ENCODE peak calls at places on chromosomes 2 and 18, in five cellular contexts. One of them, this sample, is unnamed. For H3F3A, the result is how much of the 10 kb centered on the place peaks cover.

GRCh38 chr2:135963841-135964240 is 21.6 kb downstream of the DARS1 start:
- DNase-seq in neural progenitor cell: no peak
- DNase-seq in GM23338: no peak
- DNase-seq in GM23248: no peak
- DNase-seq in MM.1S: no peak
- DNase-seq in this sample: no peak

GRCh38 chr18:2893056-2893455 is 46.2 kb downstream of the EMILIN2 start:
- DNase-seq in neural progenitor cell: no peak
- DNase-seq in GM23338: no peak
- DNase-seq in GM23248: no peak
- DNase-seq in MM.1S: no peak
- DNase-seq in this sample: no peak

GRCh38 chr18:79922971-79923411 is 28.5 kb downstream of the SLC66A2 start:
- DNase-seq in neural progenitor cell: no peak
- DNase-seq in GM23338: no peak
- DNase-seq in GM23248: no peak
- DNase-seq in MM.1S: no peak
- DNase-seq in this sample: no peak

GRCh38 chr2:3291113-3291512 is 86.5 kb downstream of the EIPR1 start:
- DNase-seq in neural progenitor cell: no peak
- DNase-seq in GM23338: no peak
- DNase-seq in GM23248: no peak
- DNase-seq in MM.1S: no peak
- DNase-seq in this sample: no peak

GRCh38 chr2:126886906-126887280 is 11.8 kb upstream of the TEX51 start:
- DNase-seq in neural progenitor cell: no peak
- DNase-seq in GM23338: no peak
- DNase-seq in GM23248: no peak
- DNase-seq in MM.1S: no peak
- DNase-seq in this sample: no peak

GRCh38 chr18:45755936-45756335 is 32.0 kb downstream of the SLC14A1 start:
- DNase-seq in neural progenitor cell: no peak
- DNase-seq in GM23338: no peak
- DNase-seq in GM23248: peak
- DNase-seq in MM.1S: no peak
- DNase-seq in this sample: no peak

GRCh38 chr2:76464310-76464709 is 753.6 kb upstream of the GCFC2 start:
- DNase-seq in neural progenitor cell: no peak
- DNase-seq in GM23338: no peak
- DNase-seq in GM23248: no peak
- DNase-seq in MM.1S: no peak
- DNase-seq in this sample: no peak

GRCh38 chr2:187338679-187339121 is 109.4 kb downstream of the CALCRL start:
- DNase-seq in neural progenitor cell: peak
- DNase-seq in GM23338: peak
- DNase-seq in GM23248: no peak
- DNase-seq in MM.1S: no peak
- DNase-seq in this sample: peak

GRCh38 chr2:225326969-225327368 is 72.5 kb upstream of the NYAP2 start:
- DNase-seq in neural progenitor cell: peak
- DNase-seq in GM23338: no peak
- DNase-seq in GM23248: no peak
- DNase-seq in MM.1S: no peak
- DNase-seq in this sample: no peak

GRCh38 chr2:239319261-239319661 is 81.6 kb downstream of the HDAC4 start:
- DNase-seq in neural progenitor cell: no peak
- DNase-seq in GM23338: no peak
- DNase-seq in GM23248: peak
- DNase-seq in MM.1S: peak
- DNase-seq in this sample: no peak

GRCh38 chr2:157318884-157319283 is 6.7 kb downstream of the ERMN start:
- DNase-seq in neural progenitor cell: no peak
- DNase-seq in GM23338: no peak
- DNase-seq in GM23248: no peak
- DNase-seq in MM.1S: no peak
- DNase-seq in this sample: no peak

GRCh38 chr2:174717916-174718315 is 46.4 kb downstream of the CHRNA1 start:
- DNase-seq in neural progenitor cell: no peak
- DNase-seq in GM23338: no peak
- DNase-seq in GM23248: no peak
- DNase-seq in MM.1S: no peak
- DNase-seq in this sample: no peak

GRCh38 chr18:53534203-53534602 is 690.3 kb downstream of the MBD2 start:
- DNase-seq in neural progenitor cell: no peak
- DNase-seq in GM23338: no peak
- DNase-seq in GM23248: no peak
- DNase-seq in MM.1S: peak
- DNase-seq in this sample: no peak

GRCh38 chr2:173205375-173205774 is 129.7 kb downstream of the MAP3K20 start:
- DNase-seq in neural progenitor cell: no peak
- DNase-seq in GM23338: no peak
- DNase-seq in GM23248: peak
- DNase-seq in MM.1S: no peak
- DNase-seq in this sample: no peak

GRCh38 chr2:146764301-146764700 is 1080.5 kb upstream of the ACVR2A start:
- DNase-seq in neural progenitor cell: no peak
- DNase-seq in GM23338: no peak
- DNase-seq in GM23248: peak
- DNase-seq in MM.1S: no peak
- DNase-seq in this sample: no peak

GRCh38 chr2:33365264-33365663 is 111.2 kb upstream of the RASGRP3 start:
- DNase-seq in neural progenitor cell: no peak
- DNase-seq in GM23338: no peak
- DNase-seq in GM23248: no peak
- DNase-seq in MM.1S: no peak
- DNase-seq in this sample: no peak

GRCh38 chr18:37575646-37576045 is 10.0 kb upstream of the CELF4 start:
- DNase-seq in neural progenitor cell: no peak
- DNase-seq in GM23338: no peak
- DNase-seq in GM23248: no peak
- DNase-seq in MM.1S: no peak
- DNase-seq in this sample: no peak

GRCh38 chr18:22159014-22159413 is 10.4 kb upstream of the GATA6 start:
- DNase-seq in neural progenitor cell: no peak
- DNase-seq in GM23338: no peak
- DNase-seq in GM23248: no peak
- DNase-seq in MM.1S: no peak
- DNase-seq in this sample: no peak

GRCh38 chr2:74551942-74552913 is 1.5 kb downstream of the LOXL3 start:
- DNase-seq in neural progenitor cell: no peak
- DNase-seq in GM23338: no peak
- DNase-seq in GM23248: peak
- DNase-seq in MM.1S: no peak
- DNase-seq in this sample: no peak

GRCh38 chr2:200603972-200604371 is 18.2 kb downstream of the AOX1 start:
- DNase-seq in neural progenitor cell: no peak
- DNase-seq in GM23338: no peak
- DNase-seq in GM23248: peak
- DNase-seq in MM.1S: no peak
- DNase-seq in this sample: no peak

GRCh38 chr2:241680827-241681599 is 5.6 kb downstream of the DTYMK start:
- DNase-seq in neural progenitor cell: no peak
- DNase-seq in GM23338: no peak
- DNase-seq in GM23248: peak
- DNase-seq in MM.1S: no peak
- DNase-seq in this sample: no peak

GRCh38 chr2:24740142-24740541 is 53.0 kb downstream of the PTRHD1 start:
- DNase-seq in neural progenitor cell: no peak
- DNase-seq in GM23338: no peak
- DNase-seq in GM23248: no peak
- DNase-seq in MM.1S: no peak
- DNase-seq in this sample: no peak

GRCh38 chr18:26468931-26469340 is 79.4 kb downstream of the KCTD1 start:
- DNase-seq in neural progenitor cell: peak
- DNase-seq in GM23338: peak
- DNase-seq in GM23248: no peak
- DNase-seq in MM.1S: no peak
- DNase-seq in this sample: peak

GRCh38 chr2:47805850-47806249 is 22.9 kb downstream of the MSH6 start:
- DNase-seq in neural progenitor cell: no peak
- DNase-seq in GM23338: no peak
- DNase-seq in GM23248: no peak
- DNase-seq in MM.1S: no peak
- DNase-seq in this sample: no peak
- H3F3A ChIP-seq in neural progenitor cell: half or more
- H3F3A ChIP-seq in GM23338: under half
- H3F3A ChIP-seq in GM23248: half or more
- H3F3A ChIP-seq in MM.1S: under half
- H3F3A ChIP-seq in this sample: under half

GRCh38 chr2:237486334-237486818 is 675 bp upstream of the MLPH start:
- DNase-seq in neural progenitor cell: peak
- DNase-seq in GM23338: peak
- DNase-seq in GM23248: peak
- DNase-seq in MM.1S: no peak
- DNase-seq in this sample: no peak
- H3F3A ChIP-seq in neural progenitor cell: under half
- H3F3A ChIP-seq in GM23338: under half
- H3F3A ChIP-seq in GM23248: under half
- H3F3A ChIP-seq in MM.1S: under half
- H3F3A ChIP-seq in this sample: under half

GRCh38 chr18:48837676-48838075 is 113.1 kb downstream of the SMAD7 start:
- DNase-seq in neural progenitor cell: no peak
- DNase-seq in GM23338: no peak
- DNase-seq in GM23248: no peak
- DNase-seq in MM.1S: no peak
- DNase-seq in this sample: no peak
- H3F3A ChIP-seq in neural progenitor cell: under half
- H3F3A ChIP-seq in GM23338: under half
- H3F3A ChIP-seq in GM23248: under half
- H3F3A ChIP-seq in MM.1S: under half
- H3F3A ChIP-seq in this sample: under half

DNA sequence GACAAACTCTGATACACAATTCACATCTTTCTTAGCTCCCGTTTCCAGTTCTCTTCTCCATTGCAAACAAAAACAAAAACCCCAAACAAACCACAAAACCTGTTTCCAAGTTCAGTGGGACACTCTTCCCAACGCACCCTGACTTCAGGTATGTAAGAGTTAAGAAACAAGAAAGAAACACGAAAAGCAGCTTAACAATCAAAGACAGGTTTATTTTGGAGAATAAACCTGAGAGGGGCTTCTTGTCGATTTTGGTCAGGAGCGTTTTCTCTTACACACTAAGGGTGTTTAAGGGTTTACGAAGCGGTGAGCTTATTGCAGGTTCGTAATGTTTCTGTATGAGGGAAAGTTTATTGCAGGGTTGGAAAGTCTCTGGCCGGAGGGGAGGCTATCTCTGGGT is 905 bp upstream of the ATG16L1 start:
- DNase-seq in neural progenitor cell: no peak
- DNase-seq in GM23338: no peak
- DNase-seq in GM23248: no peak
- DNase-seq in MM.1S: no peak
- DNase-seq in this sample: no peak
- H3F3A ChIP-seq in neural progenitor cell: under half
- H3F3A ChIP-seq in GM23338: under half
- H3F3A ChIP-seq in GM23248: under half
- H3F3A ChIP-seq in MM.1S: under half
- H3F3A ChIP-seq in this sample: under half

GRCh38 chr2:217372794-217373193 is 512.9 kb upstream of the TNP1 start:
- DNase-seq in neural progenitor cell: no peak
- DNase-seq in GM23338: no peak
- DNase-seq in GM23248: no peak
- DNase-seq in MM.1S: no peak
- DNase-seq in this sample: peak
- H3F3A ChIP-seq in neural progenitor cell: under half
- H3F3A ChIP-seq in GM23338: under half
- H3F3A ChIP-seq in GM23248: under half
- H3F3A ChIP-seq in MM.1S: under half
- H3F3A ChIP-seq in this sample: under half

GRCh38 chr2:28526733-28527132 is 30.9 kb downstream of the PLB1 start:
- DNase-seq in neural progenitor cell: no peak
- DNase-seq in GM23338: no peak
- DNase-seq in GM23248: no peak
- DNase-seq in MM.1S: no peak
- DNase-seq in this sample: no peak

GRCh38 chr2:28530785-28531184 is 34.9 kb downstream of the PLB1 start:
- DNase-seq in neural progenitor cell: no peak
- DNase-seq in GM23338: no peak
- DNase-seq in GM23248: no peak
- DNase-seq in MM.1S: no peak
- DNase-seq in this sample: no peak

GRCh38 chr2:28527196-28527595 is 31.3 kb downstream of the PLB1 start:
- DNase-seq in neural progenitor cell: no peak
- DNase-seq in GM23338: peak
- DNase-seq in GM23248: no peak
- DNase-seq in MM.1S: no peak
- DNase-seq in this sample: no peak

GRCh38 chr2:28525481-28525880 is 29.6 kb downstream of the PLB1 start:
- DNase-seq in neural progenitor cell: no peak
- DNase-seq in GM23338: no peak
- DNase-seq in GM23248: no peak
- DNase-seq in MM.1S: no peak
- DNase-seq in this sample: no peak

DNA sequence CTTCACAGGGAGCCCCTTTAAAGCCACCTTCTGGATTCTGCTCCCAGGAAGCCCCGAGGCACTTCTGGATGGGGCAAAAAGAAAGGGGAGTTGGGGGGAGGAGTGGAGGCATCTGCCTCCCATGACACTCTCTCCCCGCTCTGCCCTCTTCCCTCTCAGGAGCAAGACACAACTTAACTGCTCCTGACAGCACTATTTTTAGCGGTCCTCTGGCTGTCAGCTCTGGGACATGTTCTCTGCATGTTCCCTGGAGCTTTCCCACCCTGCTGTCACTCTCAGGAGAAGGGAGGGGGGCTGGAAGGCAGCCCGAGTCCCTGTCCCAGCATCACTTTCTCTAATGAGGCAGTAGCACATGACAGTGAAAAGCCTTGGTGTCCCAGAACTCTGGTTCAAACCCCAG is 32.3 kb downstream of the PLB1 start:
- DNase-seq in neural progenitor cell: no peak
- DNase-seq in GM23338: no peak
- DNase-seq in GM23248: no peak
- DNase-seq in MM.1S: no peak
- DNase-seq in this sample: no peak
- H3F3A ChIP-seq in neural progenitor cell: under half
- H3F3A ChIP-seq in GM23338: under half
- H3F3A ChIP-seq in GM23248: under half
- H3F3A ChIP-seq in MM.1S: under half
- H3F3A ChIP-seq in this sample: under half

GRCh38 chr2:38741542-38741852 is 9.7 kb downstream of the SRSF7 start:
- DNase-seq in neural progenitor cell: no peak
- DNase-seq in GM23338: no peak
- DNase-seq in GM23248: no peak
- DNase-seq in MM.1S: no peak
- DNase-seq in this sample: no peak
- H3F3A ChIP-seq in neural progenitor cell: half or more
- H3F3A ChIP-seq in GM23338: under half
- H3F3A ChIP-seq in GM23248: half or more
- H3F3A ChIP-seq in MM.1S: half or more
- H3F3A ChIP-seq in this sample: half or more

GRCh38 chr2:98467652-98468051 is 23.0 kb downstream of the INPP4A start:
- DNase-seq in neural progenitor cell: no peak
- DNase-seq in GM23338: no peak
- DNase-seq in GM23248: no peak
- DNase-seq in MM.1S: no peak
- DNase-seq in this sample: no peak
- H3F3A ChIP-seq in neural progenitor cell: under half
- H3F3A ChIP-seq in GM23338: under half
- H3F3A ChIP-seq in GM23248: under half
- H3F3A ChIP-seq in MM.1S: half or more
- H3F3A ChIP-seq in this sample: under half